ENCODE peak calls at places on chromosomes 4 and X, in seven cellular contexts. T is HFFc6, R is GM13977, K is astrocyte of the spinal cord, I is neural crest cell, Q is cardiac muscle cell, O is AG09309. D is an unnamed sample.

GRCh38 chr4:169147217-169147616 is 123.5 kb downstream of the SH3RF1 start:
- DNase-seq in R (no peak), K (peak), O (no peak), I (no peak), T (peak), Q (no peak), D (no peak)

GRCh38 chrX:45851434-45851991 is 650.8 kb upstream of the DIPK2B start:
- DNase-seq in T (no peak), R (peak), Q (peak), K (no peak), I (peak), O (no peak), D (peak)

GRCh38 chrX:10447577-10448214 is 172.7 kb downstream of the MID1 start:
- DNase-seq in Q (no peak), O (peak), K (peak), T (peak), R (no peak), I (no peak), D (no peak)

GRCh38 chr4:82525287-82525898 is 36.4 kb downstream of the TMEM150C start:
- DNase-seq in Q (no peak), I (no peak), T (no peak), K (no peak), R (no peak), O (no peak), D (no peak)

GRCh38 chr4:102008711-102009110 is 218.2 kb downstream of the BANK1 start:
- DNase-seq in T (no peak), O (no peak), R (no peak), Q (no peak), I (no peak), K (no peak), D (no peak)

GRCh38 chr4:8159522-8160232 is 1.1 kb upstream of the ABLIM2 start:
- DNase-seq in I (no peak), O (no peak), T (no peak), K (no peak), Q (no peak), R (no peak), D (no peak)

GRCh38 chr4:122777846-122778501 is 45.5 kb downstream of the BBS12 start:
- DNase-seq in R (no peak), I (no peak), O (peak), T (peak), K (peak), Q (no peak), D (no peak)

GRCh38 chrX:10199212-10199611 is 42.4 kb downstream of the CLCN4 start:
- DNase-seq in Q (no peak), I (no peak), K (no peak), T (no peak), R (no peak), O (no peak), D (peak)

GRCh38 chr4:156901871-156902270 is 69.7 kb downstream of the PDGFC start:
- DNase-seq in I (no peak), R (no peak), Q (no peak), O (no peak), K (peak), T (no peak), D (no peak)

GRCh38 chr4:140426610-140427103 is 791 bp downstream of the CLGN start:
- DNase-seq in I (peak), R (peak), T (no peak), K (peak), Q (peak), O (no peak), D (peak)

GRCh38 chrX:148665001-148665400 is 164.6 kb downstream of the AFF2 start:
- DNase-seq in R (no peak), T (no peak), Q (peak), O (no peak), I (no peak), K (no peak), D (no peak)

GRCh38 chr4:177441061-177441802 is 1.0 kb downstream of the AGA start:
- DNase-seq in T (no peak), O (no peak), R (peak), K (peak), Q (no peak), I (no peak), D (peak)

DNA sequence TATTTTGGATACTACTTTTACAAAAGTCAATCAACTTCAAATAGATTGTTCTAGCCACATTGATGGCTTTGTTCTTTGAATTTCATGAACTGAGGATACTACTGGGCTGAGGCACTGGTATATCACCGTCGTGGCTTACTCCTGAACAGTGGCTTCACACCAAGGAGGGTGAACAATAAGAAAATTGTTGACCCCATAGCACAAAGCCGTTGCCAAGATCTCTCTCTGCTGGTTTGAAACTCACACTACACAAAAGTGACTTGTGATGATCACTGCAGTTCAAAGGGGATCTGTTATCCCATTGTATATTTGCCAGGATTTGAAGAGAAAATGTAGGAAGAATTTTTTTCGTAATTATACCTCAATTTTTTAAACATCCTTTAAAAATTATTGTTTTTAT is 119.6 kb downstream of the PDLIM5 start:
- DNase-seq in R (no peak), Q (no peak), K (no peak), O (no peak), T (no peak), I (no peak), D (no peak)
- TF ChIP-seq CTCF in R (no peak), Q (no peak), K (no peak), O (no peak), T (no peak), I (no peak), D (no peak)

GRCh38 chrX:109475174-109475891 is 6.6 kb downstream of the GUCY2F start:
- DNase-seq in O (no peak), Q (peak), K (peak), I (peak), T (peak), R (no peak), D (peak)

DNA sequence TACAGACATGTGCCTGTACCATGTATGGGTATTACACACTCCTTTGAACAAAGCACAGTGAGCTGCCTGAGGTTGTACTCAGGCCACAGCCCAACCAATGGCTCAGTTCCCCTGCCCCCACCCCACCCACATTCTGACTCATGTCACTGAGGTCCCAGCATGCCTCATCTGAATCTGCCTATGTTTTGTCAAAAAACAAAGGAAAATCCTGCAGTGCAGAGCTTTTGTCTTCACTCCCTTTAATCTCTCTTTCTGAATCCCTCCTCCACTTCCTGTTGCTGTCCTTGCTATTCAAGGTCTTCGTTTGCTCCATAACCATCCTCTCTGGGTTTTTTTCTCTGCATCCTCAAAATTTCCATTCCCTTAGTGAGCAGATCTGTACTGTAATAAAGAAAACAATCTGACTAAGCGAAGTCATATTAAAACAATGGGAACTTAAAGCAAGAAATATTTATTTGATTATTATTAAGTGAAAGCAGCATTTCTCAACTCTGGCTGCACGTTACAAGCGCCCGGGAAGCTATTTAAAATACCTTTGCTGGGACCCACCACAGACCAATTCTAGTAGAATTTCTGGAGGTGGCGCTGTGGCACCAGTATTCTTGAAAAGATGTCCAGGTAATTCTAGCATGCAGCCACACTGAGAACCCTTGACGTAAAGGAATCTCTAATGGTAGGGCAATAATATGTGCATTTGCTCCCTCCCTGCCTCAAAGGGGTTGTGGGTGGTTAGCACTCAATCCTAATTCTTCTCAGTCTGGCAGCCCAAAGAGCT is 8.8 kb downstream of the GUCY2F start:
- DNase-seq in I (peak), K (peak), Q (peak), R (peak), O (no peak), T (peak), D (peak)
- TF ChIP-seq CTCF in I (peak), K (peak), Q (peak), R (peak), O (peak), T (peak), D (no peak)

DNA sequence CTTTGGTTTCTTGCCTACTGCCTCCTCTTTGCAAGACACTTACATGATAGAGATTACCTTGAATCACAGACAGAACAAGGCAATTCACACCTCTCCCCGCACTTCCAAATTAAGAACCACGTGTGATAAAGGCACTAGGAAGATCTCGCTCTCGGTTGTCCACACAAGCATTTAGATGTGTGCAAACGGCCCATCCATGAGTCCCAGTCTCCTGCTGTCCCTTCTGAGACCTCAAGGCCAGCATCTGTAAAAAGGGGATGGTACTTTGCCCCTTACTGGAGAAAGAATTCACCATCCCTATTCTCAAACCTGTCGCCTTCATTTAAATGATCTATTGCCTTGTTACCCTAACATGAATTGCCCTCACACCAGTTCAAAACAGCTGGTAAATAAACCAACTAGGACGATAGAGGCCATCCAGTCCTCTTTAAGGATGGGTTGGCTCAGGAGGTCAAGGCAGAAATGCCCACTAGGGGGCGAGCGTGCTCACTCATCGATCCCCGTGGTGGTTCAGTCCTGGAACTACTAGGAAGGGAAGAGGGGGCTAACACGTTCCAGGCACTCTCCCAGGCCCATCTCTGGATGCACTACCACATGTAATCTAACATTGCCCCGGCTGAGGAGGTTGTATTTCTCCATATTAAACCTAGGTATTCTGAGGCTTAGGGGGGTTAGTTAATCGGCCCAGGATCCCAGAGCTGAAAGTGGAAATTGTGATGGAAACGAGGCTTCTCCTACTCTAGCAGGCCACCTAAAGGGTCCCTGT is 95.8 kb downstream of the DHX15 start:
- DNase-seq in K (peak), R (peak), T (peak), Q (peak), O (no peak), I (peak), D (peak)
- TF ChIP-seq CTCF in K (peak), R (peak), T (peak), Q (peak), O (peak), I (peak), D (peak)

DNA sequence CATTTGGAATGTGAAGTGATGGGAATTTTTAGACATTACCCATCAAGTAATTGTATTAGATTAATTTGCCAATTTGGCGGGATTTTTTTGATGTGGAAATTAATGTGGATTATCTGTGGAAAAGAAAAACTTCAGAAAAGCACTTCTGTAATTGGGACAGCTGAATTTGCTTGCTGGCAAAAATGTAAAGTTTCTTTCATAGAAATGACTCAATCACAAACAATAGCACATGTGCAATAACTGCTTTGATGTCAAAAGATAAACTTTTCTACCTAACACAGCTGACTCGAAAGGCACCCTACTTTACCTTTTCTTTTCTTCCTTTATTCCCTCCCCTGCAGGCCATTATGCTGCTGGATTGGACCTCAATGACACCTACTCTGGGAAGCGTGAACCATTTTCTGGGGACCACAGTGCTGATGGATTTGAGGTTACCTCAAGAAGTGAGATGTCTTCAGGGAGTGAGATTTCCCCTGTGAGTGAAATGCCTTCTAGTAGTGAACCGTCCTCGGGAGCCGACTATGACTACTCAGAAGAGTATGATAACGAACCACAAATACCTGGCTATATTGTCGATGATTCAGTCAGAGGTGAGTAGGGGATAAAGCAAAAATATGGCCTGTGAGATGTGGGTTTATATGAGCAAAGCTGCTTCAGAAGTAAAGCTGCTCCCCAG is 1.4 kb downstream of the AREG start:
- DNase-seq in Q (no peak), I (no peak), O (no peak), R (no peak), K (no peak), T (no peak), D (no peak)
- TF ChIP-seq CTCF in Q (no peak), I (no peak), O (no peak), R (no peak), K (no peak), T (no peak), D (no peak)

DNA sequence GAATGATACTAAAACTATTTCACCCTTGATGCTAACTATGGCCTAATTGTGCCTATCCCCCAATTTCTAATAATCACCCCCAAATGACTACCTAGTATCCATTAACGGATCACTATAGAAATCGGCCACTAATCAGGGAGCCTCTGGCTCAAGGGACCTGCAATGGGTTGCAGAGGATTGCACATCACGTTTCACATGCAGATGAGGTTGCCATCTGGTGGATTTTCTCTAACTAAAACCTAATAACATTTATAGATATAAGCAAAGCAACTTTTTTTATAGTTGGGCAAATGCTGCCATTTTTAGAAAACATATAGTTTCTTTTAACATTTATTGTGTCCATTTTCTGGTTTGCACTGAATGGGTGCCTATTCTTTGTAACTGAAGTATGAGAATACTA is 28.3 kb upstream of the ALG13 start:
- DNase-seq in Q (peak), T (no peak), R (no peak), O (no peak), I (no peak), K (no peak), D (no peak)
- TF ChIP-seq CTCF in Q (no peak), T (no peak), R (no peak), O (no peak), I (no peak), K (no peak), D (no peak)

DNA sequence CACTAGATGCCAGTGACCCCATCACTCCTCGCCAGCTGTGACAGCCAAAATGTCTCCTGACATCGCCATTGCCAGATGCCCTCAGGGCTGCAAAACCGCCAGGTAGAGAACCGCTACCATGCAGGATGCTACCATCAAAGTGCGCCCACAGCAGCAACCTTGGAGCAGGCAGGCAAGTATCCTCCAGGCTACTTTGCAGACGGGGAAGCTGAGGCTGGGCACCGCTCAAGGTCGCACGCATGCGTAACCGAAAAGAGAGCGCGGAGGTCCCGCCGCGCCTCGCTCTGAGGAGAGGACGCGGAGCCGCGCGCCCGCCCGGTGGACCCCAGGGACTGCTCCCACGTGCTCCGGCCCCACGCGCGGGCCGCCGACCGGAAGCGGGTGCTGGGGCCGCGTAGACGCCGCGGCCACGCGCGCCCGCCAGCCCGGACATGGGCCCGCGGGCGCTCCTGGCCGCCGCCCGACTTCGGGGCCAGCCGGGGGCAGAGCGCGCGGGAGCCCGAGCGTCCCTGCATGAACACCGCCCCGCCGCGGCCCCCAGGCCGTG is at the start of gene STS:
- DNase-seq in O (no peak), T (no peak), I (peak), R (peak), K (peak), Q (peak), D (no peak)
- TF ChIP-seq CTCF in O (no peak), T (no peak), I (no peak), R (no peak), K (no peak), Q (no peak), D (no peak)